ENCODE peak calls at places on chromosome 18, in six cellular contexts. One of them, this sample, is unnamed.
A peak's percentile ranks its signal among the peaks of the same experiment; 100 is the strongest.

GRCh38 chr18:26764177-26764576 is 101.3 kb downstream of the AQP4 start:
- DNase-seq in stimulated activated naive CD4-positive, alpha-beta T cell: no peak
- DNase-seq in BJ: no peak
- DNase-seq in adrenal gland: no peak
- DNase-seq in stimulated activated naive CD8-positive, alpha-beta T cell treated with anti-CD3 and anti-CD28 coated beads, Interleukin-15, amount 100 ng/mL, for 72 hours: no peak
- DNase-seq in cerebellar nuclear complex: no peak
- DNase-seq in this sample: no peak

GRCh38 chr18:27750014-27750413 is 426.9 kb downstream of the CDH2 start:
- DNase-seq in stimulated activated naive CD4-positive, alpha-beta T cell: no peak
- DNase-seq in BJ: no peak
- DNase-seq in adrenal gland: peak; percentile 17
- DNase-seq in stimulated activated naive CD8-positive, alpha-beta T cell treated with anti-CD3 and anti-CD28 coated beads, Interleukin-15, amount 100 ng/mL, for 72 hours: no peak
- DNase-seq in cerebellar nuclear complex: no peak
- DNase-seq in this sample: peak; percentile 47

GRCh38 chr18:74373428-74373827 is 57.8 kb downstream of the C18orf63 start:
- DNase-seq in stimulated activated naive CD4-positive, alpha-beta T cell: peak; percentile 13
- DNase-seq in BJ: no peak
- DNase-seq in adrenal gland: no peak
- DNase-seq in stimulated activated naive CD8-positive, alpha-beta T cell treated with anti-CD3 and anti-CD28 coated beads, Interleukin-15, amount 100 ng/mL, for 72 hours: peak; percentile 54
- DNase-seq in cerebellar nuclear complex: no peak
- DNase-seq in this sample: no peak

GRCh38 chr18:62637403-62637802 is 77.9 kb upstream of the PHLPP1 start:
- DNase-seq in stimulated activated naive CD4-positive, alpha-beta T cell: no peak
- DNase-seq in BJ: no peak
- DNase-seq in adrenal gland: no peak
- DNase-seq in stimulated activated naive CD8-positive, alpha-beta T cell treated with anti-CD3 and anti-CD28 coated beads, Interleukin-15, amount 100 ng/mL, for 72 hours: no peak
- DNase-seq in cerebellar nuclear complex: no peak
- DNase-seq in this sample: no peak

GRCh38 chr18:24862225-24862893 is 401.9 kb downstream of the HRH4 start:
- DNase-seq in stimulated activated naive CD4-positive, alpha-beta T cell: no peak
- DNase-seq in BJ: no peak
- DNase-seq in adrenal gland: no peak
- DNase-seq in stimulated activated naive CD8-positive, alpha-beta T cell treated with anti-CD3 and anti-CD28 coated beads, Interleukin-15, amount 100 ng/mL, for 72 hours: no peak
- DNase-seq in cerebellar nuclear complex: no peak
- DNase-seq in this sample: no peak

GRCh38 chr18:76565238-76566173 is 70.5 kb upstream of the ZNF516 start:
- DNase-seq in stimulated activated naive CD4-positive, alpha-beta T cell: no peak
- DNase-seq in BJ: peak; percentile 91
- DNase-seq in adrenal gland: peak; percentile 85
- DNase-seq in stimulated activated naive CD8-positive, alpha-beta T cell treated with anti-CD3 and anti-CD28 coated beads, Interleukin-15, amount 100 ng/mL, for 72 hours: no peak
- DNase-seq in cerebellar nuclear complex: no peak
- DNase-seq in this sample: peak; percentile 69

GRCh38 chr18:48249841-48250240 is 159.3 kb downstream of the ZBTB7C start:
- DNase-seq in stimulated activated naive CD4-positive, alpha-beta T cell: no peak
- DNase-seq in BJ: no peak
- DNase-seq in adrenal gland: no peak
- DNase-seq in stimulated activated naive CD8-positive, alpha-beta T cell treated with anti-CD3 and anti-CD28 coated beads, Interleukin-15, amount 100 ng/mL, for 72 hours: no peak
- DNase-seq in cerebellar nuclear complex: no peak
- DNase-seq in this sample: no peak

GRCh38 chr18:41391616-41392610 is 563.1 kb upstream of the PIK3C3 start:
- DNase-seq in stimulated activated naive CD4-positive, alpha-beta T cell: no peak
- DNase-seq in BJ: no peak
- DNase-seq in adrenal gland: peak; percentile 34
- DNase-seq in stimulated activated naive CD8-positive, alpha-beta T cell treated with anti-CD3 and anti-CD28 coated beads, Interleukin-15, amount 100 ng/mL, for 72 hours: no peak
- DNase-seq in cerebellar nuclear complex: no peak
- DNase-seq in this sample: peak; percentile 68

GRCh38 chr18:75045249-75045648 is 163.7 kb downstream of the PTGR3 start:
- DNase-seq in stimulated activated naive CD4-positive, alpha-beta T cell: no peak
- DNase-seq in BJ: no peak
- DNase-seq in adrenal gland: no peak
- DNase-seq in stimulated activated naive CD8-positive, alpha-beta T cell treated with anti-CD3 and anti-CD28 coated beads, Interleukin-15, amount 100 ng/mL, for 72 hours: no peak
- DNase-seq in cerebellar nuclear complex: no peak
- DNase-seq in this sample: peak; percentile 57

GRCh38 chr18:79399275-79400081 is 3.7 kb downstream of the NFATC1 start:
- DNase-seq in stimulated activated naive CD4-positive, alpha-beta T cell: peak; percentile 42
- DNase-seq in BJ: no peak
- DNase-seq in adrenal gland: no peak
- DNase-seq in stimulated activated naive CD8-positive, alpha-beta T cell treated with anti-CD3 and anti-CD28 coated beads, Interleukin-15, amount 100 ng/mL, for 72 hours: peak; percentile 44
- DNase-seq in cerebellar nuclear complex: no peak
- DNase-seq in this sample: no peak

GRCh38 chr18:9989481-9989880 is 75.7 kb downstream of the VAPA start:
- DNase-seq in stimulated activated naive CD4-positive, alpha-beta T cell: no peak
- DNase-seq in BJ: no peak
- DNase-seq in adrenal gland: no peak
- DNase-seq in stimulated activated naive CD8-positive, alpha-beta T cell treated with anti-CD3 and anti-CD28 coated beads, Interleukin-15, amount 100 ng/mL, for 72 hours: no peak
- DNase-seq in cerebellar nuclear complex: no peak
- DNase-seq in this sample: no peak

GRCh38 chr18:51726614-51727013 is 529.1 kb upstream of the MEX3C start:
- DNase-seq in stimulated activated naive CD4-positive, alpha-beta T cell: no peak
- DNase-seq in BJ: no peak
- DNase-seq in adrenal gland: no peak
- DNase-seq in stimulated activated naive CD8-positive, alpha-beta T cell treated with anti-CD3 and anti-CD28 coated beads, Interleukin-15, amount 100 ng/mL, for 72 hours: no peak
- DNase-seq in cerebellar nuclear complex: no peak
- DNase-seq in this sample: no peak

GRCh38 chr18:79555885-79556284 is 123.7 kb upstream of the CTDP1 start:
- DNase-seq in stimulated activated naive CD4-positive, alpha-beta T cell: no peak
- DNase-seq in BJ: no peak
- DNase-seq in adrenal gland: no peak
- DNase-seq in stimulated activated naive CD8-positive, alpha-beta T cell treated with anti-CD3 and anti-CD28 coated beads, Interleukin-15, amount 100 ng/mL, for 72 hours: no peak
- DNase-seq in cerebellar nuclear complex: no peak
- DNase-seq in this sample: no peak

GRCh38 chr18:59769105-59769865 is 72.1 kb upstream of the CCBE1 start:
- DNase-seq in stimulated activated naive CD4-positive, alpha-beta T cell: no peak
- DNase-seq in BJ: no peak
- DNase-seq in adrenal gland: peak; percentile 29
- DNase-seq in stimulated activated naive CD8-positive, alpha-beta T cell treated with anti-CD3 and anti-CD28 coated beads, Interleukin-15, amount 100 ng/mL, for 72 hours: no peak
- DNase-seq in cerebellar nuclear complex: no peak
- DNase-seq in this sample: no peak

GRCh38 chr18:46220116-46220515 is 115.9 kb downstream of the HAUS1 start:
- DNase-seq in stimulated activated naive CD4-positive, alpha-beta T cell: no peak
- DNase-seq in BJ: no peak
- DNase-seq in adrenal gland: no peak
- DNase-seq in stimulated activated naive CD8-positive, alpha-beta T cell treated with anti-CD3 and anti-CD28 coated beads, Interleukin-15, amount 100 ng/mL, for 72 hours: no peak
- DNase-seq in cerebellar nuclear complex: no peak
- DNase-seq in this sample: no peak

GRCh38 chr18:44915213-44915612 is 234.5 kb downstream of the SETBP1 start:
- DNase-seq in stimulated activated naive CD4-positive, alpha-beta T cell: no peak
- DNase-seq in BJ: no peak
- DNase-seq in adrenal gland: no peak
- DNase-seq in stimulated activated naive CD8-positive, alpha-beta T cell treated with anti-CD3 and anti-CD28 coated beads, Interleukin-15, amount 100 ng/mL, for 72 hours: no peak
- DNase-seq in cerebellar nuclear complex: no peak
- DNase-seq in this sample: no peak

GRCh38 chr18:67672142-67672541 is 155.6 kb upstream of the DSEL start:
- DNase-seq in stimulated activated naive CD4-positive, alpha-beta T cell: no peak
- DNase-seq in BJ: no peak
- DNase-seq in adrenal gland: no peak
- DNase-seq in stimulated activated naive CD8-positive, alpha-beta T cell treated with anti-CD3 and anti-CD28 coated beads, Interleukin-15, amount 100 ng/mL, for 72 hours: no peak
- DNase-seq in cerebellar nuclear complex: no peak
- DNase-seq in this sample: no peak

GRCh38 chr18:31741096-31741735 is 19.5 kb downstream of the SLC25A52 start:
- DNase-seq in stimulated activated naive CD4-positive, alpha-beta T cell: peak; percentile 4
- DNase-seq in BJ: no peak
- DNase-seq in adrenal gland: peak; percentile 36
- DNase-seq in stimulated activated naive CD8-positive, alpha-beta T cell treated with anti-CD3 and anti-CD28 coated beads, Interleukin-15, amount 100 ng/mL, for 72 hours: peak; percentile 37
- DNase-seq in cerebellar nuclear complex: no peak
- DNase-seq in this sample: peak; percentile 33

GRCh38 chr18:47758000-47758399 is 172.5 kb downstream of the SMAD2 start:
- DNase-seq in stimulated activated naive CD4-positive, alpha-beta T cell: no peak
- DNase-seq in BJ: no peak
- DNase-seq in adrenal gland: no peak
- DNase-seq in stimulated activated naive CD8-positive, alpha-beta T cell treated with anti-CD3 and anti-CD28 coated beads, Interleukin-15, amount 100 ng/mL, for 72 hours: no peak
- DNase-seq in cerebellar nuclear complex: no peak
- DNase-seq in this sample: no peak

GRCh38 chr18:24982831-24983230 is 369.1 kb downstream of the ZNF521 start:
- DNase-seq in stimulated activated naive CD4-positive, alpha-beta T cell: no peak
- DNase-seq in BJ: no peak
- DNase-seq in adrenal gland: no peak
- DNase-seq in stimulated activated naive CD8-positive, alpha-beta T cell treated with anti-CD3 and anti-CD28 coated beads, Interleukin-15, amount 100 ng/mL, for 72 hours: no peak
- DNase-seq in cerebellar nuclear complex: no peak
- DNase-seq in this sample: no peak

GRCh38 chr18:36212978-36213303 is 25.6 kb downstream of the MOCOS start:
- DNase-seq in stimulated activated naive CD4-positive, alpha-beta T cell: no peak
- DNase-seq in BJ: no peak
- DNase-seq in adrenal gland: no peak
- DNase-seq in stimulated activated naive CD8-positive, alpha-beta T cell treated with anti-CD3 and anti-CD28 coated beads, Interleukin-15, amount 100 ng/mL, for 72 hours: no peak
- DNase-seq in cerebellar nuclear complex: no peak
- DNase-seq in this sample: no peak

GRCh38 chr18:49565101-49565500 is 3.2 kb downstream of the LIPG start:
- DNase-seq in stimulated activated naive CD4-positive, alpha-beta T cell: no peak
- DNase-seq in BJ: no peak
- DNase-seq in adrenal gland: no peak
- DNase-seq in stimulated activated naive CD8-positive, alpha-beta T cell treated with anti-CD3 and anti-CD28 coated beads, Interleukin-15, amount 100 ng/mL, for 72 hours: no peak
- DNase-seq in cerebellar nuclear complex: no peak
- DNase-seq in this sample: no peak

GRCh38 chr18:55320399-55321255 is 267.4 kb downstream of the TCF4 start:
- DNase-seq in stimulated activated naive CD4-positive, alpha-beta T cell: no peak
- DNase-seq in BJ: no peak
- DNase-seq in adrenal gland: no peak
- DNase-seq in stimulated activated naive CD8-positive, alpha-beta T cell treated with anti-CD3 and anti-CD28 coated beads, Interleukin-15, amount 100 ng/mL, for 72 hours: no peak
- DNase-seq in cerebellar nuclear complex: no peak
- DNase-seq in this sample: peak; percentile 65

GRCh38 chr18:42183746-42184145 is 228.7 kb downstream of the PIK3C3 start:
- DNase-seq in stimulated activated naive CD4-positive, alpha-beta T cell: no peak
- DNase-seq in BJ: peak; percentile 49
- DNase-seq in adrenal gland: peak; percentile 34
- DNase-seq in stimulated activated naive CD8-positive, alpha-beta T cell treated with anti-CD3 and anti-CD28 coated beads, Interleukin-15, amount 100 ng/mL, for 72 hours: no peak
- DNase-seq in cerebellar nuclear complex: no peak
- DNase-seq in this sample: no peak

GRCh38 chr18:79923896-79924585 is 27.4 kb downstream of the SLC66A2 start:
- DNase-seq in stimulated activated naive CD4-positive, alpha-beta T cell: no peak
- DNase-seq in BJ: no peak
- DNase-seq in adrenal gland: peak; percentile 11
- DNase-seq in stimulated activated naive CD8-positive, alpha-beta T cell treated with anti-CD3 and anti-CD28 coated beads, Interleukin-15, amount 100 ng/mL, for 72 hours: no peak
- DNase-seq in cerebellar nuclear complex: no peak
- DNase-seq in this sample: no peak

GRCh38 chr18:31611511-31611910 is 19.8 kb downstream of the TTR start:
- DNase-seq in stimulated activated naive CD4-positive, alpha-beta T cell: no peak
- DNase-seq in BJ: no peak
- DNase-seq in adrenal gland: no peak
- DNase-seq in stimulated activated naive CD8-positive, alpha-beta T cell treated with anti-CD3 and anti-CD28 coated beads, Interleukin-15, amount 100 ng/mL, for 72 hours: no peak
- DNase-seq in cerebellar nuclear complex: no peak
- DNase-seq in this sample: no peak

GRCh38 chr18:43442571-43442970 is 165.3 kb upstream of the SYT4 start:
- DNase-seq in stimulated activated naive CD4-positive, alpha-beta T cell: no peak
- DNase-seq in BJ: no peak
- DNase-seq in adrenal gland: no peak
- DNase-seq in stimulated activated naive CD8-positive, alpha-beta T cell treated with anti-CD3 and anti-CD28 coated beads, Interleukin-15, amount 100 ng/mL, for 72 hours: no peak
- DNase-seq in cerebellar nuclear complex: no peak
- DNase-seq in this sample: no peak

GRCh38 chr18:39701071-39701783 is 2135.6 kb upstream of the CELF4 start:
- DNase-seq in stimulated activated naive CD4-positive, alpha-beta T cell: no peak
- DNase-seq in BJ: no peak
- DNase-seq in adrenal gland: no peak
- DNase-seq in stimulated activated naive CD8-positive, alpha-beta T cell treated with anti-CD3 and anti-CD28 coated beads, Interleukin-15, amount 100 ng/mL, for 72 hours: no peak
- DNase-seq in cerebellar nuclear complex: no peak
- DNase-seq in this sample: no peak

GRCh38 chr18:63119647-63120046 is 199.9 kb downstream of the BCL2 start:
- DNase-seq in stimulated activated naive CD4-positive, alpha-beta T cell: no peak
- DNase-seq in BJ: no peak
- DNase-seq in adrenal gland: no peak
- DNase-seq in stimulated activated naive CD8-positive, alpha-beta T cell treated with anti-CD3 and anti-CD28 coated beads, Interleukin-15, amount 100 ng/mL, for 72 hours: no peak
- DNase-seq in cerebellar nuclear complex: no peak
- DNase-seq in this sample: peak; percentile 82

GRCh38 chr18:78979058-78979680 is 449 bp upstream of the SALL3 start:
- DNase-seq in stimulated activated naive CD4-positive, alpha-beta T cell: no peak
- DNase-seq in BJ: no peak
- DNase-seq in adrenal gland: no peak
- DNase-seq in stimulated activated naive CD8-positive, alpha-beta T cell treated with anti-CD3 and anti-CD28 coated beads, Interleukin-15, amount 100 ng/mL, for 72 hours: no peak
- DNase-seq in cerebellar nuclear complex: no peak
- DNase-seq in this sample: no peak

GRCh38 chr18:47204908-47205522 is 28.9 kb upstream of the IER3IP1 start:
- DNase-seq in stimulated activated naive CD4-positive, alpha-beta T cell: no peak
- DNase-seq in BJ: no peak
- DNase-seq in adrenal gland: peak; percentile 26
- DNase-seq in stimulated activated naive CD8-positive, alpha-beta T cell treated with anti-CD3 and anti-CD28 coated beads, Interleukin-15, amount 100 ng/mL, for 72 hours: peak; percentile 30
- DNase-seq in cerebellar nuclear complex: peak; percentile 12
- DNase-seq in this sample: peak; percentile 34

GRCh38 chr18:11667578-11667977 is 21.5 kb upstream of the GNAL start:
- DNase-seq in stimulated activated naive CD4-positive, alpha-beta T cell: no peak
- DNase-seq in BJ: no peak
- DNase-seq in adrenal gland: no peak
- DNase-seq in stimulated activated naive CD8-positive, alpha-beta T cell treated with anti-CD3 and anti-CD28 coated beads, Interleukin-15, amount 100 ng/mL, for 72 hours: no peak
- DNase-seq in cerebellar nuclear complex: no peak
- DNase-seq in this sample: no peak

GRCh38 chr18:76306685-76307292 is 188.3 kb downstream of the ZNF516 start:
- DNase-seq in stimulated activated naive CD4-positive, alpha-beta T cell: no peak
- DNase-seq in BJ: no peak
- DNase-seq in adrenal gland: no peak
- DNase-seq in stimulated activated naive CD8-positive, alpha-beta T cell treated with anti-CD3 and anti-CD28 coated beads, Interleukin-15, amount 100 ng/mL, for 72 hours: no peak
- DNase-seq in cerebellar nuclear complex: no peak
- DNase-seq in this sample: no peak

GRCh38 chr18:77133920-77134496 is 1.4 kb upstream of the MBP start:
- DNase-seq in stimulated activated naive CD4-positive, alpha-beta T cell: no peak
- DNase-seq in BJ: no peak
- DNase-seq in adrenal gland: peak; percentile 60
- DNase-seq in stimulated activated naive CD8-positive, alpha-beta T cell treated with anti-CD3 and anti-CD28 coated beads, Interleukin-15, amount 100 ng/mL, for 72 hours: no peak
- DNase-seq in cerebellar nuclear complex: no peak
- DNase-seq in this sample: no peak

GRCh38 chr18:33755918-33756590 is 178.0 kb downstream of the ASXL3 start:
- DNase-seq in stimulated activated naive CD4-positive, alpha-beta T cell: no peak
- DNase-seq in BJ: peak; percentile 47
- DNase-seq in adrenal gland: peak; percentile 25
- DNase-seq in stimulated activated naive CD8-positive, alpha-beta T cell treated with anti-CD3 and anti-CD28 coated beads, Interleukin-15, amount 100 ng/mL, for 72 hours: no peak
- DNase-seq in cerebellar nuclear complex: no peak
- DNase-seq in this sample: peak; percentile 32

GRCh38 chr18:50558157-50558556 is 1.7 kb upstream of the MAPK4 start:
- DNase-seq in stimulated activated naive CD4-positive, alpha-beta T cell: no peak
- DNase-seq in BJ: no peak
- DNase-seq in adrenal gland: no peak
- DNase-seq in stimulated activated naive CD8-positive, alpha-beta T cell treated with anti-CD3 and anti-CD28 coated beads, Interleukin-15, amount 100 ng/mL, for 72 hours: no peak
- DNase-seq in cerebellar nuclear complex: no peak
- DNase-seq in this sample: no peak

GRCh38 chr18:67520276-67521035 is 3.9 kb upstream of the DSEL start:
- DNase-seq in stimulated activated naive CD4-positive, alpha-beta T cell: no peak
- DNase-seq in BJ: peak; percentile 56
- DNase-seq in adrenal gland: peak; percentile 18
- DNase-seq in stimulated activated naive CD8-positive, alpha-beta T cell treated with anti-CD3 and anti-CD28 coated beads, Interleukin-15, amount 100 ng/mL, for 72 hours: no peak
- DNase-seq in cerebellar nuclear complex: no peak
- DNase-seq in this sample: no peak